ENCODE peak calls at places on chromosomes 7 and 10, in nine cellular contexts. One of them, this sample, is unnamed.

GRCh38 chr10:124032982-124033886 is 60.2 kb downstream of the CHST15 start:
- DNase-seq in effector memory CD4-positive, alpha-beta T cell: no peak
- DNase-seq in endothelial cell: no peak
- DNase-seq in fibroblast of mammary gland: peak; percentile 83
- DNase-seq in IMR-90: peak; percentile 42
- DNase-seq in GM04504: no peak
- DNase-seq in nucleus accumbens: no peak
- DNase-seq in central memory CD8-positive, alpha-beta T cell: no peak
- DNase-seq in stimulated activated CD8-positive, alpha-beta memory T cell treated with anti-CD3 and anti-CD28 coated beads, Interleukin-15, amount 100 ng/mL, for 24 hours: no peak
- DNase-seq in this sample: no peak

GRCh38 chr10:25300073-25300472 is 125.3 kb downstream of the GPR158 start:
- DNase-seq in effector memory CD4-positive, alpha-beta T cell: no peak
- DNase-seq in endothelial cell: no peak
- DNase-seq in fibroblast of mammary gland: no peak
- DNase-seq in IMR-90: no peak
- DNase-seq in GM04504: no peak
- DNase-seq in nucleus accumbens: no peak
- DNase-seq in central memory CD8-positive, alpha-beta T cell: no peak
- DNase-seq in stimulated activated CD8-positive, alpha-beta memory T cell treated with anti-CD3 and anti-CD28 coated beads, Interleukin-15, amount 100 ng/mL, for 24 hours: no peak
- DNase-seq in this sample: no peak

GRCh38 chr10:105950410-105950809 is 1214.1 kb downstream of the SORCS1 start:
- DNase-seq in effector memory CD4-positive, alpha-beta T cell: no peak
- DNase-seq in endothelial cell: peak; percentile 57
- DNase-seq in fibroblast of mammary gland: peak; percentile 51
- DNase-seq in IMR-90: peak; percentile 34
- DNase-seq in GM04504: peak; percentile 15
- DNase-seq in nucleus accumbens: no peak
- DNase-seq in central memory CD8-positive, alpha-beta T cell: no peak
- DNase-seq in stimulated activated CD8-positive, alpha-beta memory T cell treated with anti-CD3 and anti-CD28 coated beads, Interleukin-15, amount 100 ng/mL, for 24 hours: no peak
- DNase-seq in this sample: peak; percentile 12

GRCh38 chr7:112481833-112482669 is 1.3 kb downstream of the LSMEM1 start:
- DNase-seq in effector memory CD4-positive, alpha-beta T cell: no peak
- DNase-seq in endothelial cell: no peak
- DNase-seq in fibroblast of mammary gland: peak; percentile 89
- DNase-seq in IMR-90: peak; percentile 86
- DNase-seq in GM04504: peak; percentile 74
- DNase-seq in nucleus accumbens: no peak
- DNase-seq in central memory CD8-positive, alpha-beta T cell: no peak
- DNase-seq in stimulated activated CD8-positive, alpha-beta memory T cell treated with anti-CD3 and anti-CD28 coated beads, Interleukin-15, amount 100 ng/mL, for 24 hours: no peak
- DNase-seq in this sample: no peak

GRCh38 chr7:636396-636795 is 90.1 kb upstream of the DNAAF5 start:
- DNase-seq in effector memory CD4-positive, alpha-beta T cell: peak; percentile 23
- DNase-seq in endothelial cell: peak; percentile 42
- DNase-seq in fibroblast of mammary gland: no peak
- DNase-seq in IMR-90: no peak
- DNase-seq in GM04504: no peak
- DNase-seq in nucleus accumbens: no peak
- DNase-seq in central memory CD8-positive, alpha-beta T cell: no peak
- DNase-seq in stimulated activated CD8-positive, alpha-beta memory T cell treated with anti-CD3 and anti-CD28 coated beads, Interleukin-15, amount 100 ng/mL, for 24 hours: no peak
- DNase-seq in this sample: peak; percentile 18

GRCh38 chr10:130802301-130802700 is 509.2 kb downstream of the TCERG1L start:
- DNase-seq in effector memory CD4-positive, alpha-beta T cell: no peak
- DNase-seq in endothelial cell: no peak
- DNase-seq in fibroblast of mammary gland: no peak
- DNase-seq in IMR-90: no peak
- DNase-seq in GM04504: no peak
- DNase-seq in nucleus accumbens: no peak
- DNase-seq in central memory CD8-positive, alpha-beta T cell: no peak
- DNase-seq in stimulated activated CD8-positive, alpha-beta memory T cell treated with anti-CD3 and anti-CD28 coated beads, Interleukin-15, amount 100 ng/mL, for 24 hours: no peak
- DNase-seq in this sample: no peak

GRCh38 chr7:29190349-29191045 is 4.1 kb upstream of the CHN2 start:
- DNase-seq in effector memory CD4-positive, alpha-beta T cell: no peak
- DNase-seq in endothelial cell: no peak
- DNase-seq in fibroblast of mammary gland: no peak
- DNase-seq in IMR-90: no peak
- DNase-seq in GM04504: no peak
- DNase-seq in nucleus accumbens: no peak
- DNase-seq in central memory CD8-positive, alpha-beta T cell: no peak
- DNase-seq in stimulated activated CD8-positive, alpha-beta memory T cell treated with anti-CD3 and anti-CD28 coated beads, Interleukin-15, amount 100 ng/mL, for 24 hours: no peak
- DNase-seq in this sample: no peak

GRCh38 chr7:132601783-132602182 is 25.5 kb upstream of the PLXNA4 start:
- DNase-seq in effector memory CD4-positive, alpha-beta T cell: no peak
- DNase-seq in endothelial cell: no peak
- DNase-seq in fibroblast of mammary gland: no peak
- DNase-seq in IMR-90: no peak
- DNase-seq in GM04504: no peak
- DNase-seq in nucleus accumbens: no peak
- DNase-seq in central memory CD8-positive, alpha-beta T cell: no peak
- DNase-seq in stimulated activated CD8-positive, alpha-beta memory T cell treated with anti-CD3 and anti-CD28 coated beads, Interleukin-15, amount 100 ng/mL, for 24 hours: no peak
- DNase-seq in this sample: no peak

GRCh38 chr10:99937630-99938029 is 72.1 kb downstream of the DNMBP start:
- DNase-seq in effector memory CD4-positive, alpha-beta T cell: no peak
- DNase-seq in endothelial cell: no peak
- DNase-seq in fibroblast of mammary gland: no peak
- DNase-seq in IMR-90: no peak
- DNase-seq in GM04504: no peak
- DNase-seq in nucleus accumbens: no peak
- DNase-seq in central memory CD8-positive, alpha-beta T cell: no peak
- DNase-seq in stimulated activated CD8-positive, alpha-beta memory T cell treated with anti-CD3 and anti-CD28 coated beads, Interleukin-15, amount 100 ng/mL, for 24 hours: no peak
- DNase-seq in this sample: no peak

GRCh38 chr7:99428972-99429566 is 9.5 kb downstream of the PTCD1 start:
- DNase-seq in effector memory CD4-positive, alpha-beta T cell: no peak
- DNase-seq in endothelial cell: no peak
- DNase-seq in fibroblast of mammary gland: no peak
- DNase-seq in IMR-90: no peak
- DNase-seq in GM04504: no peak
- DNase-seq in nucleus accumbens: no peak
- DNase-seq in central memory CD8-positive, alpha-beta T cell: no peak
- DNase-seq in stimulated activated CD8-positive, alpha-beta memory T cell treated with anti-CD3 and anti-CD28 coated beads, Interleukin-15, amount 100 ng/mL, for 24 hours: no peak
- DNase-seq in this sample: no peak

GRCh38 chr10:5619366-5620211 is 46.8 kb downstream of the ASB13 start:
- DNase-seq in effector memory CD4-positive, alpha-beta T cell: no peak
- DNase-seq in endothelial cell: no peak
- DNase-seq in fibroblast of mammary gland: peak; percentile 62
- DNase-seq in IMR-90: no peak
- DNase-seq in GM04504: no peak
- DNase-seq in nucleus accumbens: no peak
- DNase-seq in central memory CD8-positive, alpha-beta T cell: no peak
- DNase-seq in stimulated activated CD8-positive, alpha-beta memory T cell treated with anti-CD3 and anti-CD28 coated beads, Interleukin-15, amount 100 ng/mL, for 24 hours: no peak
- DNase-seq in this sample: no peak

GRCh38 chr7:94909023-94909466 is 1.7 kb downstream of the PPP1R9A start:
- DNase-seq in effector memory CD4-positive, alpha-beta T cell: no peak
- DNase-seq in endothelial cell: no peak
- DNase-seq in fibroblast of mammary gland: no peak
- DNase-seq in IMR-90: no peak
- DNase-seq in GM04504: no peak
- DNase-seq in nucleus accumbens: no peak
- DNase-seq in central memory CD8-positive, alpha-beta T cell: no peak
- DNase-seq in stimulated activated CD8-positive, alpha-beta memory T cell treated with anti-CD3 and anti-CD28 coated beads, Interleukin-15, amount 100 ng/mL, for 24 hours: no peak
- DNase-seq in this sample: no peak

GRCh38 chr10:13656337-13657183 is 69.8 kb downstream of the PRPF18 start:
- DNase-seq in effector memory CD4-positive, alpha-beta T cell: no peak
- DNase-seq in endothelial cell: no peak
- DNase-seq in fibroblast of mammary gland: no peak
- DNase-seq in IMR-90: no peak
- DNase-seq in GM04504: no peak
- DNase-seq in nucleus accumbens: no peak
- DNase-seq in central memory CD8-positive, alpha-beta T cell: no peak
- DNase-seq in stimulated activated CD8-positive, alpha-beta memory T cell treated with anti-CD3 and anti-CD28 coated beads, Interleukin-15, amount 100 ng/mL, for 24 hours: no peak
- DNase-seq in this sample: no peak

GRCh38 chr7:55571534-55572377 is 546 bp downstream of the VOPP1 start:
- DNase-seq in effector memory CD4-positive, alpha-beta T cell: peak; percentile 59
- DNase-seq in endothelial cell: peak; percentile 57
- DNase-seq in fibroblast of mammary gland: peak; percentile 20
- DNase-seq in IMR-90: peak; percentile 22
- DNase-seq in GM04504: no peak
- DNase-seq in nucleus accumbens: no peak
- DNase-seq in central memory CD8-positive, alpha-beta T cell: peak; percentile 41
- DNase-seq in stimulated activated CD8-positive, alpha-beta memory T cell treated with anti-CD3 and anti-CD28 coated beads, Interleukin-15, amount 100 ng/mL, for 24 hours: no peak
- DNase-seq in this sample: peak; percentile 10

GRCh38 chr7:47543659-47544058 is 38.3 kb downstream of the TNS3 start:
- DNase-seq in effector memory CD4-positive, alpha-beta T cell: no peak
- DNase-seq in endothelial cell: no peak
- DNase-seq in fibroblast of mammary gland: no peak
- DNase-seq in IMR-90: no peak
- DNase-seq in GM04504: no peak
- DNase-seq in nucleus accumbens: no peak
- DNase-seq in central memory CD8-positive, alpha-beta T cell: no peak
- DNase-seq in stimulated activated CD8-positive, alpha-beta memory T cell treated with anti-CD3 and anti-CD28 coated beads, Interleukin-15, amount 100 ng/mL, for 24 hours: no peak
- DNase-seq in this sample: no peak

GRCh38 chr7:66629222-66629658 is 559 bp downstream of the KCTD7 start:
- DNase-seq in effector memory CD4-positive, alpha-beta T cell: no peak
- DNase-seq in endothelial cell: no peak
- DNase-seq in fibroblast of mammary gland: no peak
- DNase-seq in IMR-90: no peak
- DNase-seq in GM04504: no peak
- DNase-seq in nucleus accumbens: no peak
- DNase-seq in central memory CD8-positive, alpha-beta T cell: no peak
- DNase-seq in stimulated activated CD8-positive, alpha-beta memory T cell treated with anti-CD3 and anti-CD28 coated beads, Interleukin-15, amount 100 ng/mL, for 24 hours: no peak
- DNase-seq in this sample: no peak

This sample was measured in anterior cingulate cortex.